ENCODE peak calls at places on chromosomes 11 and 22, in ten cellular contexts. Z is progenitor cell of endocrine pancreas, E is sigmoid colon, O is body of pancreas, J is transverse colon, U is psoas muscle, Y is coronary artery, D is GM13976, R is neural crest cell, H is lung. N is an unnamed sample.

GRCh38 chr11:122663764-122664163 is 8.2 kb downstream of the UBASH3B start:
- DNase-seq in O (no peak), U (no peak), R (no peak), Z (no peak), Y (no peak), J (no peak), H (no peak), D (no peak), E (no peak), N (no peak)

GRCh38 chr11:9568854-9569587 is 4.4 kb upstream of the WEE1 start:
- DNase-seq in Y (peak), O (peak), H (peak), R (no peak), D (peak), E (peak), U (peak), J (peak), Z (peak), N (no peak)

GRCh38 chr11:46900091-46900746 is 18.1 kb downstream of the LRP4 start:
- DNase-seq in E (no peak), D (no peak), J (no peak), R (no peak), H (no peak), U (no peak), O (no peak), Y (no peak), Z (no peak), N (no peak)

GRCh38 chr11:65911682-65912568 is 6.9 kb downstream of the C11orf68 start:
- DNase-seq in E (peak), D (no peak), Y (no peak), O (peak), U (peak), R (peak), J (peak), Z (no peak), H (peak), N (no peak)

GRCh38 chr22:37906364-37907008 is 389 bp downstream of the MICALL1 start:
- DNase-seq in O (no peak), J (peak), Z (no peak), H (no peak), U (peak), D (peak), Y (no peak), E (peak), R (no peak), N (peak)

GRCh38 chr11:108467091-108467823 is at the start of gene C11orf65:
- DNase-seq in H (peak), Y (peak), J (peak), Z (peak), D (peak), R (peak), U (peak), O (peak), E (peak), N (peak)

GRCh38 chr11:79616392-79616831 is 175.6 kb upstream of the TENM4 start:
- DNase-seq in H (no peak), Z (no peak), U (no peak), D (no peak), Y (no peak), J (no peak), R (no peak), E (no peak), O (no peak), N (no peak)

GRCh38 chr11:35237345-35237744 is 98.4 kb downstream of the CD44 start:
- DNase-seq in D (no peak), Z (no peak), E (no peak), O (no peak), H (no peak), Y (no peak), R (no peak), J (no peak), U (no peak), N (no peak)

GRCh38 chr22:44256085-44256484 is 56.7 kb downstream of the SHISAL1 start:
- DNase-seq in Z (peak), U (no peak), E (peak), Y (peak), H (no peak), D (no peak), J (no peak), O (no peak), R (no peak), N (no peak)

GRCh38 chr11:73308963-73309960 is 1.2 kb downstream of the ARHGEF17 start:
- DNase-seq in D (peak), Y (peak), H (peak), J (peak), U (peak), R (peak), Z (peak), E (peak), O (peak), N (no peak)

GRCh38 chr11:73412308-73412707 is 36.1 kb downstream of the RELT start:
- DNase-seq in H (no peak), E (no peak), R (no peak), Z (no peak), J (no peak), O (no peak), D (no peak), U (no peak), Y (no peak), N (no peak)

GRCh38 chr11:726278-726915 is 20.4 kb downstream of the EPS8L2 start:
- DNase-seq in J (peak), E (peak), D (peak), Z (peak), H (peak), U (peak), O (peak), Y (peak), R (no peak), N (peak)

GRCh38 chr22:30182365-30182764 is 64.2 kb downstream of the LIF start:
- DNase-seq in Z (no peak), J (no peak), U (no peak), O (no peak), E (no peak), H (no peak), R (no peak), D (no peak), Y (no peak), N (no peak)

GRCh38 chr11:46693597-46694012 is 6.8 kb downstream of the ARHGAP1 start:
- DNase-seq in R (no peak), H (no peak), U (no peak), D (no peak), Y (no peak), J (no peak), O (no peak), E (no peak), Z (no peak), N (no peak)

GRCh38 chr22:47593911-47594311 is 831.5 kb downstream of the TBC1D22A start:
- DNase-seq in U (no peak), D (no peak), Z (no peak), H (no peak), Y (no peak), J (no peak), R (no peak), O (no peak), E (peak), N (no peak)

DNA sequence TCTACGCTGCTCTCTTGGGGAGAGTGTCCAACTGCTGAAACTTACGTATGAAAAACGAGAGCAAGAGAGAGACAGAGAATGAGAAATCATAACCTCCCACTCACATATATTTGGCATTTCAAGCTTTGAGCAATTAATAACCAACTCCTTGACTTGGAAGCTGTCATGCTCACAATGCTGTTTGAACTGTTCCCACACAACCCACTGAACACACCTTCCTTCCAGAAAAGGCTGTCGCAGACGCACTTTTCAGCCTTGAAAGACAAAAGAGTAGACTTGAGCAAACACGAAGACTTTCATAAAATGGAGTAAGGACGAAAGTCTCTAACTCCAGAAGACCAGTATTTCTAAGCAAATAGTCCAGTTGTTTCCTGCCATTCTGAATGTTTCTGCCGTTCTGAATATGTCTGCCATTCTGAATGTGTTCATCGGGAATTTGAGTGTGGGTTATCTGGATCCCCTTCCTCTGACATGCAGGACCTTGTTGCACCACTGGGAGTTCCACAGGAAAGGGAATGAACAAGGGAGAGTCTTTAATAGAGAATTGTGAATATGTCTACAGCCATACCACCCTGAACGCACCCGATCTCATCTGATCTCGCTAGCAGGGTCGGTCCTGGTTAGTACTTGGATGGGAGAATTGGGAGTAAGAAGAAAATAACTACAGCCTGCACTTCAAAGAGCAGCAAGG is 86.2 kb upstream of the BARX2 start:
- DNase-seq in E (no peak), O (no peak), U (no peak), Y (no peak), R (no peak), H (no peak), J (no peak), D (no peak), Z (no peak), N (no peak)
- TF ChIP-seq CTCF in E (no peak), O (no peak), U (no peak), Y (no peak), R (peak), H (no peak), J (no peak), D (no peak), Z (peak), N (no peak)

GRCh38 chr11:86157797-86158378 is 86.7 kb upstream of the EED start:
- DNase-seq in E (no peak), H (no peak), Y (no peak), O (no peak), J (no peak), D (no peak), Z (no peak), U (no peak), R (no peak), N (no peak)
- TF ChIP-seq CTCF in E (no peak), H (no peak), Y (no peak), O (no peak), J (no peak), D (no peak), Z (no peak), U (no peak), R (no peak), N (no peak)

GRCh38 chr22:45865561-45866397 is 111.2 kb downstream of the WNT7B start:
- DNase-seq in Z (no peak), H (no peak), R (no peak), J (no peak), U (no peak), D (no peak), Y (peak), E (peak), O (no peak), N (no peak)

GRCh38 chr22:45868586-45869443 is 108.1 kb downstream of the WNT7B start:
- DNase-seq in R (no peak), D (no peak), H (no peak), O (no peak), Z (no peak), Y (no peak), J (no peak), U (no peak), E (peak), N (no peak)

GRCh38 chr22:45866398-45867117 is 110.4 kb downstream of the WNT7B start:
- DNase-seq in Z (no peak), O (no peak), J (no peak), Y (peak), D (peak), E (no peak), H (no peak), R (no peak), U (no peak), N (no peak)

GRCh38 chr22:45867906-45868555 is 108.9 kb downstream of the WNT7B start:
- DNase-seq in O (no peak), E (no peak), D (no peak), Z (no peak), U (no peak), R (no peak), Y (no peak), H (no peak), J (no peak), N (no peak)

GRCh38 chr22:45867118-45867905 is 109.7 kb downstream of the WNT7B start:
- DNase-seq in J (no peak), E (peak), H (no peak), Z (no peak), R (peak), D (peak), Y (no peak), O (peak), U (no peak), N (no peak)
- TF ChIP-seq CTCF in J (peak), E (no peak), H (no peak), Z (peak), R (peak), D (peak), Y (no peak), O (no peak), U (peak), N (no peak)

DNA sequence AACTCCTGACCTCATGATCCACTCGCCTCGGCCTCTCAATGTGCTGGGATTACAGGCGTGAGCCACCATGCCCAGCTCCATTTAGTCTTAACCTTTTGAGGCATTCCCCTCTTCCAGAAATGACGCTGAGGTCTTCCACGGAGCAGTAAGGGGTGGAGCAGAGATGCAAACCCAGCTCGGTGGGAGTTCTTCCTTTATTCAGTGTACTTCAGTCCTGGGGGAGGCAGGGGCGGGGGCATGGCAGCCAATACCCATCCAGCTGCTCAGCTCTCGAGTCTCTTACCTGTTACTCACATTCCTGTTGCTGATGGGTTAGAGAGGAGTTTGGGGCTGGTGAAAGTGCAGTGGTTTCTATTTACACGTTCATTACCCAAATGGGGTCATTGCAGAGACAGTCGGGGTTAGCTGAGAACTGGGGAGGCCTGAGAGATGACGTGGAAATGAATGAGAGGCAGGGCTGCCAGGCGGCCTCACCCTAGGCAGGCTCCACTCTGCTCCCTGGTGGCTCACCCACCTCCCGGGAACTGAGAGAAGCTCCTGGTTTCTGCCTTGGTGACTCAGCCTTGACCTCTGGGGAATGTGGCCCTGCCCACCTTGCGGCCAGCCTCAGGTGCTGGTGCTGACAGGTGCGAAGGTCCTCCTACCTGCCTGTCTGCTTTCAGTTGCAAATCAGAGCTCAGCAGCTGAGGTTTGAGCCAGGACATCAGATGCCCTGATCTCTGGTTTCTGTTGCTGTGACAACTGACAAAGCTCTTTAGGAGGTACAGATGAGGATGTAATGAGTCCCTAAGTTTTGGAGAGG is 13.4 kb upstream of the ST14 start:
- DNase-seq in U (peak), O (peak), Z (peak), J (peak), H (peak), E (no peak), R (no peak), D (no peak), Y (peak), N (no peak)
- TF ChIP-seq CTCF in U (no peak), O (peak), Z (peak), J (peak), H (no peak), E (no peak), R (no peak), D (no peak), Y (no peak), N (no peak)

GRCh38 chr11:14969922-14970323 is 2.2 kb downstream of the CALCA start:
- DNase-seq in D (peak), Z (peak), J (peak), R (peak), U (peak), O (peak), E (no peak), Y (no peak), H (no peak), N (no peak)
- TF ChIP-seq CTCF in D (peak), Z (peak), J (peak), R (peak), U (peak), O (peak), E (no peak), Y (no peak), H (no peak), N (no peak)